ENCODE peak calls at places on chromosomes 11 and 22, in six cellular contexts. Q is epithelial cell of esophagus, R is COR-L47, L is adrenal gland, F is hippocampal formation, S is EL. N is an unnamed sample.

GRCh38 chr11:130414107-130415088 is 14.0 kb downstream of the ADAMTS8 start:
- DNase-seq in Q (peak; percentile 67), R (no peak), L (no peak), F (no peak), S (no peak), N (no peak)

GRCh38 chr11:46121724-46122477 is 647 bp upstream of the PHF21A start:
- DNase-seq in Q (peak; percentile 93), R (peak; percentile 89), L (peak; percentile 79), F (peak; percentile 80), S (peak; percentile 92), N (peak; percentile 96)

GRCh38 chr11:134527382-134528243 is 115.6 kb upstream of the B3GAT1 start:
- DNase-seq in Q (no peak), R (no peak), L (peak; percentile 9), F (no peak), S (no peak), N (no peak)

GRCh38 chr11:101049123-101049522 is 80.5 kb downstream of the PGR start:
- DNase-seq in Q (peak; percentile 62), R (no peak), L (no peak), F (no peak), S (peak; percentile 67), N (no peak)

GRCh38 chr11:67158241-67158640 is 39.2 kb downstream of the KDM2A start:
- DNase-seq in Q (no peak), R (no peak), L (no peak), F (no peak), S (no peak), N (no peak)

GRCh38 chr11:78349614-78350013 is 68.0 kb downstream of the GAB2 start:
- DNase-seq in Q (no peak), R (no peak), L (no peak), F (no peak), S (no peak), N (no peak)

GRCh38 chr11:83511646-83512045 is 225.5 kb upstream of the CCDC90B start:
- DNase-seq in Q (no peak), R (peak; percentile 88), L (no peak), F (no peak), S (no peak), N (no peak)

GRCh38 chr11:64206457-64207246 is at the start of gene FERMT3:
- DNase-seq in Q (no peak), R (no peak), L (no peak), F (peak; percentile 23), S (no peak), N (no peak)

GRCh38 chr11:75383246-75383645 is 16.1 kb upstream of the RPS3 start:
- DNase-seq in Q (no peak), R (no peak), L (no peak), F (no peak), S (no peak), N (no peak)

GRCh38 chr11:75820636-75821035 is 5.6 kb downstream of the UVRAG start:
- DNase-seq in Q (peak; percentile 73), R (no peak), L (peak; percentile 51), F (no peak), S (peak; percentile 61), N (peak; percentile 62)

GRCh38 chr11:132062541-132062940 is 692.1 kb downstream of the NTM start:
- DNase-seq in Q (no peak), R (no peak), L (no peak), F (no peak), S (no peak), N (peak; percentile 45)

GRCh38 chr11:117823294-117823940 is 1.1 kb downstream of the FXYD2 start:
- DNase-seq in Q (no peak), R (no peak), L (peak; percentile 24), F (no peak), S (no peak), N (no peak)

GRCh38 chr11:10096987-10097386 is 197.0 kb downstream of the SBF2 start:
- DNase-seq in Q (peak; percentile 30), R (no peak), L (no peak), F (no peak), S (no peak), N (no peak)

GRCh38 chr22:45329536-45329936 is 19.8 kb downstream of the FAM118A start:
- DNase-seq in Q (no peak), R (peak; percentile 92), L (no peak), F (peak; percentile 34), S (no peak), N (no peak)

GRCh38 chr11:70871881-70872280 is 380.5 kb downstream of the SHANK2 start:
- DNase-seq in Q (peak; percentile 26), R (peak; percentile 23), L (peak; percentile 67), F (no peak), S (no peak), N (peak; percentile 59)

GRCh38 chr11:10294289-10294953 is 402 bp upstream of the SBF2 start:
- DNase-seq in Q (peak; percentile 59), R (peak; percentile 9), L (no peak), F (peak; percentile 43), S (peak; percentile 84), N (peak; percentile 86)

GRCh38 chr22:28481725-28482124 is 197.9 kb downstream of the TTC28 start:
- DNase-seq in Q (no peak), R (no peak), L (no peak), F (no peak), S (no peak), N (no peak)

GRCh38 chr11:45809456-45810395 is 4.8 kb downstream of the SLC35C1 start:
- DNase-seq in Q (no peak), R (no peak), L (no peak), F (no peak), S (no peak), N (no peak)

GRCh38 chr11:111305403-111305802 is 7.1 kb downstream of the POU2AF3 start:
- DNase-seq in Q (no peak), R (no peak), L (no peak), F (no peak), S (no peak), N (no peak)

GRCh38 chr11:73359930-73360742 is 16.1 kb upstream of the RELT start:
- DNase-seq in Q (no peak), R (peak; percentile 38), L (no peak), F (no peak), S (peak; percentile 39), N (no peak)

GRCh38 chr11:70250876-70251275 is 19.6 kb upstream of the PPFIA1 start:
- DNase-seq in Q (no peak), R (no peak), L (no peak), F (no peak), S (no peak), N (no peak)

GRCh38 chr22:33337524-33337923 is 279.3 kb upstream of the SYN3 start:
- DNase-seq in Q (no peak), R (no peak), L (no peak), F (no peak), S (no peak), N (no peak)

GRCh38 chr11:6232899-6233298 is 1.5 kb downstream of the FHIP1B start:
- DNase-seq in Q (no peak), R (no peak), L (no peak), F (no peak), S (no peak), N (no peak)

GRCh38 chr11:69173925-69174591 is 18.3 kb downstream of the SMIM38 start:
- DNase-seq in Q (peak; percentile 95), R (no peak), L (no peak), F (no peak), S (peak; percentile 49), N (no peak)

GRCh38 chr11:93169950-93170561 is 27.7 kb downstream of the SLC36A4 start:
- DNase-seq in Q (peak; percentile 59), R (peak; percentile 32), L (no peak), F (no peak), S (peak; percentile 8), N (peak; percentile 39)

GRCh38 chr22:24703101-24703500 is 71.4 kb downstream of the PIWIL3 start:
- DNase-seq in Q (no peak), R (peak; percentile 49), L (no peak), F (no peak), S (peak; percentile 44), N (no peak)